ENCODE peak calls at places on chromosomes 1 and 21, in eight cellular contexts. R is endothelial cell of umbilical vein, H is IMR-90, L is aorta, S is OCI-LY7, X is bronchial epithelial cell, O is heart left ventricle, W is A549. D is an unnamed sample.

GRCh38 chr1:68313736-68314594 is 81.6 kb upstream of the WLS start:
- DNase-seq in S (no peak), O (no peak), L (no peak), X (no peak), H (no peak), W (no peak), R (peak), D (no peak)

GRCh38 chr21:36988536-36988935 is 18.0 kb upstream of the RIPPLY3 start:
- DNase-seq in R (no peak), O (no peak), L (no peak), H (no peak), X (no peak), W (no peak), S (no peak), D (no peak)

GRCh38 chr1:100597069-100597741 is 59.3 kb downstream of the GPR88 start:
- DNase-seq in S (no peak), R (peak), L (no peak), X (peak), O (no peak), W (no peak), H (peak), D (no peak)

GRCh38 chr1:27413004-27413403 is 20.6 kb downstream of the GPR3 start:
- DNase-seq in H (no peak), S (no peak), O (no peak), R (no peak), W (no peak), L (no peak), X (peak), D (no peak)

GRCh38 chr1:9340864-9341263 is 48.2 kb downstream of the SPSB1 start:
- DNase-seq in S (no peak), H (no peak), X (no peak), R (no peak), W (no peak), O (no peak), L (no peak), D (no peak)

GRCh38 chr1:154407866-154408777 is 3.0 kb downstream of the IL6R start:
- DNase-seq in L (no peak), H (peak), W (no peak), S (peak), R (no peak), X (no peak), O (no peak), D (no peak)

GRCh38 chr1:197692965-197693364 is 82.3 kb downstream of the DENND1B start:
- DNase-seq in R (peak), H (peak), X (peak), S (peak), L (no peak), W (no peak), O (no peak), D (no peak)

GRCh38 chr1:98981917-98982513 is 22.6 kb downstream of the PLPPR5 start:
- DNase-seq in W (no peak), H (peak), O (no peak), S (no peak), X (peak), L (no peak), R (peak), D (no peak)

GRCh38 chr21:28633803-28634572 is 358.7 kb downstream of the LTN1 start:
- DNase-seq in O (peak), H (peak), R (peak), X (peak), L (peak), S (no peak), W (no peak), D (no peak)

GRCh38 chr1:240031009-240031408 is 60.7 kb upstream of the FMN2 start:
- DNase-seq in H (peak), X (peak), W (peak), S (no peak), L (no peak), R (peak), O (no peak), D (no peak)

GRCh38 chr1:198437352-198437751 is 103.1 kb downstream of the ATP6V1G3 start:
- DNase-seq in H (peak), W (no peak), O (no peak), L (no peak), X (no peak), S (no peak), R (no peak), D (no peak)

GRCh38 chr1:82318921-82319320 is 518.2 kb downstream of the ADGRL2 start:
- DNase-seq in S (no peak), W (no peak), R (no peak), X (peak), H (no peak), O (no peak), L (no peak), D (no peak)

GRCh38 chr1:97139512-97139911 is 417.9 kb downstream of the PTBP2 start:
- DNase-seq in O (no peak), X (no peak), H (peak), S (no peak), R (no peak), W (no peak), L (no peak), D (no peak)

GRCh38 chr1:41381691-41382530 is 20.7 kb downstream of the FOXO6 start:
- DNase-seq in S (no peak), O (peak), W (peak), L (peak), R (peak), H (no peak), X (peak), D (no peak)

GRCh38 chr21:42232176-42232825 is 13.4 kb downstream of the ABCG1 start:
- DNase-seq in S (peak), R (no peak), O (no peak), W (no peak), X (no peak), L (no peak), H (no peak), D (peak)
- H3K4me3 ChIP-seq in S (peak), R (no peak), O (no peak), W (no peak), X (no peak), L (no peak), H (no peak), D (peak)

DNA sequence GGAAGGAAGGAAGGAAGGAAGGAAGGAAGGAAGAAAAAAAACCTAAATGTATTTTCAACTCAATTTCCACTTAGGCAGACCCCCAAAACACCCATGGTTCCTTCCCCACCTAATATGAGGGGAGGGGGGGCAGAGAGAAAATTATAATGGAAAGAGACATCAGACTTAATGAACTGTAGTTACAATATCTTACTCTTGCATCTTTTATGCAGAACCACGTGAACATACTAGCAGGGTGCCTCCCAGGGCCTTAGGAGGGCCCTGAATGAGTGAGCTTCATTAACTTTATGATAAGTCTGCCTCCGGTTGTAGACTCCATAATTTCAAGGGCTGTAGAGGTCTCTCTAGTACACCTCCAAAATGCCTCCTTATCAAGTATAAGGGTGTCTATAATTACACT is 11.3 kb upstream of the KIRREL1 start:
- DNase-seq in R (no peak), L (no peak), X (no peak), S (no peak), H (no peak), W (no peak), O (no peak), D (no peak)
- H3K4me3 ChIP-seq in R (no peak), L (no peak), X (no peak), S (no peak), H (no peak), W (no peak), O (no peak), D (no peak)

DNA sequence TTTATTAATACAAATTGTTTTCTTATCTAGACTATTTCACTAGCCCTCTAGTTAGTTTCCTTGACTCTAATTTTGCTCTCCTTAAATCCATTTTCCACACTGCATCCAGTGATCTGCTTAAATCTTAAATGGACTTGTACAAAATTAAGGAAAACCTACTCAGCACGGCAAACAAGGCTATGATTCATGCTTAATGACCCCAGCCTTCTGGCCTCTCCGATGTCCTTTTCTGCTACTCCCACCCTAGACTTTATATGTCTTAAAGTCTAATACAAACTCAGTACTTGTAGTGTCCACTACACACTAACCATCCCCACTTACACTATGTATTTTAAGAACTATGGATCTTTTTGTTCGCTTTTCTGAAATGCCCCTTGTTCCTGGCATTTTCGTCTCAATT is 2.2 kb downstream of the TMED5 start:
- DNase-seq in R (peak), W (no peak), H (peak), X (peak), O (no peak), S (no peak), L (no peak), D (no peak)
- H3K4me3 ChIP-seq in R (peak), W (peak), H (peak), X (peak), O (peak), S (peak), L (peak), D (no peak)

DNA sequence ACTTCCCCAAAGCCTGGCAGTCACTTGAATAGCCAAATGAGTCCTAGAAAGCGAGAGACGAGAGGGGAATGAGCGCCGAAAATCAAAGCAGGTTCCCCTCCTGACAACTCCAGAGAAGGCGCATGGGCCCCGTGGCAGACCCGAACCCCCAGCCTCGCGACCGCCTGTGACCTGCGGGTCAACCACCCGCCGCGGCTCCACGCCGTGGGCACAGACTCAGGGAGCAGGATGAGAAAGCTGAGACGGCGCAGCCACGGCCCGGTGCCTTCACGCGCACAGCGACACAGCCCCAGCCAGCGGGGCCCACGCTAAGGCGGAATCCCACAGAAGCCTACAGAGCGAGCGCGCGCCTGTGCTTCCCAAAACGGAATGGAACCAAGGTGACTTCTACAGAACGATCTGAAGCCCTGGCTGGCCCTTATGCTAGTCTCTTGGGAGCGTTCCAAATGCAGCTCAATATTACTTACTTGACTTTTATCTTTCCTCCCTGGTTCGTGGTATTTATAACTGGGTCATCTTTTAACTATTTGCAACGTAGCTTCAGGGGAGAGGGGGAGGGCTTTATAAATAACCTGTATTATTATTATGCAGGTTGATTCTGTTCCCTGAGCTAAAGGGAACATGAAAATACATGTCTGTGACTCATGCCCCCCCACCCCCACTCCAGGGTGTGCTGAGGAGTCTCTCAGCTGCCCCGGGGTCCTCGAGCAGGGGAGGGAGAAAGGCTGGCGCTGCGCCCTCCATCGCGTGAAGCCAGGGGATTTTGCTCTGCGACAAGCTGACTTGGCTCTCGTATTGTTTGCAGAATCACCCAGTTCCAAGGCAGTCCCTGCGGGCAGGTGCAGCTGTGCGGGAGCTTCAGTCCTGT is 1.7 kb downstream of the TSPEAR start:
- DNase-seq in O (no peak), X (peak), S (no peak), W (no peak), L (no peak), R (no peak), H (peak), D (no peak)
- H3K4me3 ChIP-seq in O (peak), X (no peak), S (no peak), W (no peak), L (no peak), R (no peak), H (no peak), D (no peak)